ENCODE peak calls at places on chromosomes 7 and 10, in eight cellular contexts. R is HFFc6, Y is hepatocyte, S is transverse colon, K is endothelial cell, G is H9, Q is GM12865, H is colonic mucosa. V is an unnamed sample.
A peak's percentile ranks its signal among the peaks of the same experiment; 100 is the strongest.

GRCh38 chr10:124703778-124704427 is 40.3 kb downstream of the FAM53B start:
- DNase-seq in Q (no peak), K (no peak), R (no peak), G (no peak), H (peak; percentile 58), Y (no peak), S (no peak), V (no peak)

GRCh38 chr10:122374246-122374858 is at the start of gene PLEKHA1:
- DNase-seq in H (peak; percentile 94), G (peak; percentile 93), R (peak; percentile 92), K (peak; percentile 97), Q (peak; percentile 93), S (peak; percentile 95), Y (peak; percentile 98), V (peak; percentile 94)

GRCh38 chr7:155981703-155982102 is 169.4 kb upstream of the SHH start:
- DNase-seq in K (no peak), H (no peak), Q (no peak), S (no peak), G (no peak), R (no peak), Y (no peak), V (no peak)

GRCh38 chr7:8058852-8059251 is 90.3 kb downstream of the GLCCI1 start:
- DNase-seq in H (no peak), G (no peak), Y (no peak), K (no peak), S (no peak), Q (no peak), R (no peak), V (no peak)

GRCh38 chr10:74921744-74922143 is 95.3 kb downstream of the KAT6B start:
- DNase-seq in H (no peak), S (no peak), K (no peak), R (no peak), G (no peak), Q (no peak), Y (no peak), V (no peak)

GRCh38 chr10:119541459-119542356 is 811 bp downstream of the RGS10 start:
- DNase-seq in G (no peak), Y (no peak), K (no peak), H (no peak), Q (peak; percentile 55), R (no peak), S (peak; percentile 28), V (peak; percentile 62)

GRCh38 chr10:112721080-112721698 is 228.9 kb upstream of the TCF7L2 start:
- DNase-seq in R (peak; percentile 53), S (no peak), H (peak; percentile 50), K (peak; percentile 30), Y (peak; percentile 46), G (no peak), Q (peak; percentile 37), V (peak; percentile 32)

GRCh38 chr10:86646933-86647332 is 7.4 kb upstream of the OPN4 start:
- DNase-seq in Y (no peak), K (no peak), G (no peak), S (no peak), H (no peak), R (no peak), Q (no peak), V (no peak)

DNA sequence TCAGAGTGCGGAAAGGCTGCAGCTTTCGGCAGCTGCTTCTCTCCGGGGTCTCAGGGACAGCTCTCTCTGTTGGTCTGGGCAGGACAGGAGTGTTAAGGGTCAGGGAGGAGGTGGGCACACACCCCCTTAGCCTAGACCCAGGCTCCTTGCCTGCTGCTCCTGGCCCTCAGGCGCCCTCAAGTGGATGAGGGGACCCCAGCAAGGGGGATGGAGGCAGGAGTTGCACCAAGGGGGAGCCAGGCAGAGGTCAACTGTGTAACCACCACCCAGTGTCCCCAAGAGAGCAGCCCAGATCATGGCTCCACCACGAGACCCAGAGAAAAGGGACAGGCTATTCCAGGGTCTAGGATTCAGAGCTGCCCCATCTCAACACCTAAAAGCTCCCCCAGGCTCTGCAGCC is 26.9 kb downstream of the SPOCK2 start:
- DNase-seq in Y (no peak), G (peak; percentile 66), H (no peak), R (no peak), Q (no peak), S (no peak), K (peak; percentile 24), V (peak; percentile 72)
- TF ChIP-seq CTCF in Y (no peak), G (peak; percentile 65), H (no peak), R (peak; percentile 42), Q (peak; percentile 21), S (no peak), K (no peak), V (peak; percentile 45)

GRCh38 chr7:6433814-6434630 is 13.7 kb downstream of the DAGLB start:
- DNase-seq in R (no peak), S (no peak), Y (no peak), H (no peak), G (no peak), K (no peak), Q (no peak), V (no peak)

GRCh38 chr7:6430974-6431373 is 16.8 kb downstream of the DAGLB start:
- DNase-seq in Q (no peak), Y (no peak), R (no peak), K (no peak), H (no peak), G (no peak), S (no peak), V (no peak)

GRCh38 chr7:6425948-6426347 is 21.8 kb downstream of the DAGLB start:
- DNase-seq in K (no peak), Y (no peak), S (no peak), H (no peak), R (no peak), Q (no peak), G (no peak), V (no peak)

GRCh38 chr7:6432786-6433185 is 15.0 kb downstream of the DAGLB start:
- DNase-seq in H (no peak), G (no peak), R (no peak), Q (no peak), S (no peak), K (no peak), Y (no peak), V (no peak)

GRCh38 chr7:6430271-6430940 is 17.3 kb downstream of the DAGLB start:
- DNase-seq in H (no peak), S (no peak), Y (no peak), G (no peak), Q (no peak), K (no peak), R (peak; percentile 27), V (no peak)
- TF ChIP-seq CTCF in H (no peak), S (no peak), Y (peak; percentile 15), G (peak; percentile 49), Q (no peak), K (no peak), R (peak; percentile 46), V (no peak)

GRCh38 chr10:69914373-69915268 is 112.9 kb downstream of the COL13A1 start:
- DNase-seq in G (peak; percentile 82), H (peak; percentile 77), Q (peak; percentile 63), R (peak; percentile 43), S (peak; percentile 78), K (peak; percentile 82), Y (peak; percentile 88), V (peak; percentile 85)
- TF ChIP-seq CTCF in G (peak; percentile 98), H (peak; percentile 93), Q (peak; percentile 93), R (peak; percentile 97), S (peak; percentile 92), K (peak; percentile 93), Y (peak; percentile 90), V (peak; percentile 93)

GRCh38 chr10:5735119-5735518 is 50.5 kb downstream of the TASOR2 start:
- DNase-seq in Q (no peak), R (no peak), Y (no peak), K (no peak), H (no peak), G (no peak), S (no peak), V (no peak)

GRCh38 chr10:5741276-5741675 is 56.6 kb downstream of the TASOR2 start:
- DNase-seq in R (no peak), K (no peak), H (no peak), Q (no peak), G (no peak), Y (no peak), S (no peak), V (no peak)

GRCh38 chr10:5738427-5738826 is 53.8 kb downstream of the TASOR2 start:
- DNase-seq in K (no peak), S (no peak), H (no peak), R (no peak), Y (no peak), Q (no peak), G (no peak), V (no peak)

GRCh38 chr10:5736591-5736990 is 52.0 kb downstream of the TASOR2 start:
- DNase-seq in G (no peak), K (no peak), Q (no peak), R (no peak), S (no peak), Y (no peak), H (no peak), V (no peak)

DNA sequence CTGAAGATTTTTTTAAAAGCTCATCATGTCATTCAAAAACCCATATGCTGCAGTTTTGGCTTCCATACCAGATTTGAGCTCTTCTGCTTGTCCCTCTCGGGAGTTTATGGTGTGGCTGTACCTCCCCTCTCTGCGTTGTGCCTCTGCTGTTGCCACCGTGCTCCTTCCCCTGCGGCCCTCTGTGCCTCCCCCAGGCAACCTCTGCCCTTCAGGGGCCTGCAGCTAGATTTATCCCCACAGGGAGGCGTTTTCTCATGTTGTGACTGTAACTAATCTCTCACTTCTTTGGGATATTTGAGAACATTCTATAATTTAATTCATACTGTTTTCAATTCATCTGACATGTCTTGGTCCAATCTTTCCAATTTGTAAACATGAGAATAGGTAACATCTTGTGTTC is 52.7 kb downstream of the TASOR2 start:
- DNase-seq in Q (peak; percentile 17), Y (no peak), H (no peak), G (peak; percentile 54), R (no peak), S (no peak), K (no peak), V (no peak)
- TF ChIP-seq CTCF in Q (no peak), Y (no peak), H (no peak), G (peak; percentile 57), R (peak; percentile 20), S (no peak), K (no peak), V (no peak)

GRCh38 chr7:73718905-73719805 is at the start of gene STX1A:
- DNase-seq in S (peak; percentile 76), Q (peak; percentile 80), H (peak; percentile 68), R (peak; percentile 58), G (peak; percentile 67), Y (peak; percentile 92), K (peak; percentile 75), V (peak; percentile 97)
- TF ChIP-seq CTCF in S (no peak), Q (no peak), H (no peak), R (no peak), G (no peak), Y (no peak), K (no peak), V (no peak)

V was measured in GM13976.